ENCODE peak calls at places on chromosomes 11 and 22, in nine cellular contexts. J is stimulated activated CD8-positive, alpha-beta memory T cell treated with anti-CD3 and anti-CD28 coated beads, Interleukin-4, amount 100 ng/mL, for 4 hours; L is Peyer's patch; Z is cardiac fibroblast; X is DMS79 treated with DMSO at 0.1 percent for 48 hours; H is activated CD4-positive, CD25-positive, alpha-beta regulatory T cell; V is mesothelial cell of epicardium; A is HepG2; B is neural progenitor cell. G is an unnamed sample.

GRCh38 chr11:665707-666281 is 28.7 kb downstream of the DRD4 start:
- DNase-seq in L (no peak), H (no peak), X (no peak), V (no peak), B (no peak), A (no peak), J (no peak), Z (peak), G (no peak)

GRCh38 chr11:27234043-27234668 is 128.9 kb downstream of the CCDC34 start:
- DNase-seq in X (peak), A (peak), H (no peak), L (peak), J (no peak), Z (peak), B (peak), V (no peak), G (peak)

GRCh38 chr11:123577081-123577598 is 77.3 kb downstream of the SCN3B start:
- DNase-seq in X (peak), J (peak), B (peak), H (peak), A (peak), V (no peak), L (peak), Z (peak), G (no peak)

GRCh38 chr11:2300290-2300935 is 1.3 kb downstream of the C11orf21 start:
- DNase-seq in X (no peak), V (no peak), A (no peak), L (peak), B (no peak), Z (no peak), H (no peak), J (no peak), G (no peak)

GRCh38 chr11:98772799-98773198 is 247.9 kb upstream of the CNTN5 start:
- DNase-seq in L (no peak), B (no peak), V (no peak), X (no peak), H (no peak), A (no peak), J (no peak), Z (no peak), G (no peak)

GRCh38 chr11:1831338-1832180 is 3.2 kb upstream of the SYT8 start:
- DNase-seq in X (no peak), L (peak), J (no peak), B (no peak), Z (no peak), A (no peak), H (no peak), V (no peak), G (no peak)

GRCh38 chr11:75536786-75537629 is 11.3 kb upstream of the GDPD5 start:
- DNase-seq in X (no peak), J (peak), L (no peak), H (no peak), B (no peak), A (no peak), V (no peak), Z (peak), G (no peak)

GRCh38 chr11:126459691-126460404 is 104.4 kb downstream of the ST3GAL4 start:
- DNase-seq in L (no peak), V (no peak), J (no peak), H (no peak), B (no peak), Z (peak), A (no peak), X (peak), G (no peak)

GRCh38 chr11:134497586-134497985 is 85.5 kb upstream of the B3GAT1 start:
- DNase-seq in J (no peak), L (peak), A (no peak), H (no peak), V (no peak), X (peak), B (no peak), Z (no peak), G (no peak)

GRCh38 chr11:19316434-19316833 is 75.7 kb upstream of the E2F8 start:
- DNase-seq in B (no peak), Z (peak), V (no peak), X (no peak), H (no peak), J (no peak), L (no peak), A (no peak), G (no peak)

GRCh38 chr11:112280268-112281126 is 19.8 kb upstream of the PLET1 start:
- DNase-seq in Z (peak), V (no peak), A (peak), X (peak), L (peak), J (peak), B (peak), H (peak), G (no peak)

GRCh38 chr22:47369431-47370015 is 607.1 kb downstream of the TBC1D22A start:
- DNase-seq in Z (no peak), X (no peak), H (no peak), B (no peak), V (no peak), L (no peak), J (no peak), A (no peak), G (no peak)

GRCh38 chr11:111659201-111659600 is 57.0 kb downstream of the SIK2 start:
- DNase-seq in L (no peak), B (no peak), X (no peak), H (no peak), J (no peak), V (no peak), A (no peak), Z (no peak), G (no peak)

GRCh38 chr11:93330446-93330984 is at the start of gene DEUP1:
- DNase-seq in J (no peak), L (peak), A (no peak), Z (no peak), H (no peak), X (peak), B (peak), V (peak), G (no peak)

GRCh38 chr11:15072551-15073143 is 746 bp upstream of the CALCB start:
- DNase-seq in B (no peak), J (no peak), V (no peak), Z (no peak), A (no peak), H (no peak), L (no peak), X (no peak), G (no peak)

GRCh38 chr11:79786961-79787360 is 346.1 kb upstream of the TENM4 start:
- DNase-seq in J (no peak), L (no peak), V (no peak), B (no peak), H (no peak), Z (no peak), A (no peak), X (no peak), G (no peak)

GRCh38 chr11:69540118-69541000 is 58.9 kb downstream of the LINC01488 start:
- DNase-seq in V (no peak), H (no peak), A (peak), Z (peak), X (no peak), L (no peak), B (peak), J (no peak), G (no peak)

GRCh38 chr11:100637706-100638105 is 49.4 kb upstream of the ARHGAP42 start:
- DNase-seq in L (no peak), X (no peak), Z (no peak), B (no peak), H (no peak), J (no peak), V (no peak), A (no peak), G (no peak)

GRCh38 chr11:111376453-111376871 is 2.6 kb downstream of the POU2AF1 start:
- DNase-seq in X (no peak), A (no peak), V (no peak), H (no peak), Z (no peak), J (no peak), L (no peak), B (no peak), G (no peak)

GRCh38 chr22:49370841-49371301 is 456.8 kb downstream of the BRD1 start:
- DNase-seq in V (no peak), J (no peak), Z (no peak), A (no peak), L (no peak), X (no peak), H (no peak), B (no peak), G (no peak)

GRCh38 chr11:95542868-95543551 is 246.6 kb downstream of the FAM76B start:
- DNase-seq in Z (no peak), A (no peak), J (no peak), L (no peak), V (no peak), X (no peak), H (no peak), B (no peak), G (no peak)

GRCh38 chr11:73838443-73839122 is 38.1 kb downstream of the COA4 start:
- DNase-seq in V (no peak), J (no peak), X (no peak), H (no peak), A (no peak), L (no peak), Z (no peak), B (peak), G (no peak)

GRCh38 chr11:107442715-107443215 is 14.9 kb downstream of the CWF19L2 start:
- DNase-seq in Z (no peak), L (no peak), J (no peak), H (no peak), A (no peak), V (no peak), B (no peak), X (no peak), G (no peak)

GRCh38 chr11:96464695-96465307 is 75.0 kb downstream of the JRKL start:
- DNase-seq in V (no peak), L (no peak), Z (peak), A (peak), H (no peak), J (no peak), X (peak), B (peak), G (no peak)

GRCh38 chr11:72864692-72865655 is 50.8 kb downstream of the ATG16L2 start:
- DNase-seq in Z (peak), V (no peak), X (no peak), A (no peak), L (no peak), B (no peak), J (no peak), H (no peak), G (no peak)

GRCh38 chr11:126061707-126062678 is 673 bp downstream of the CDON start:
- DNase-seq in Z (peak), X (peak), H (no peak), B (peak), A (peak), L (no peak), V (peak), J (peak), G (no peak)